ENCODE peak calls at places on chromosomes 16 and 17, in five cellular contexts. Q, K, V, P and T are unnamed samples.
A peak's percentile ranks its signal among the peaks of the same experiment; 100 is the strongest.

GRCh38 chr17:82979718-82980117 is 99.7 kb upstream of the METRNL start:
- DNase-seq in Q (no peak), K (no peak), P (no peak), V (no peak), T (no peak)

GRCh38 chr17:31310260-31310659 is 3.6 kb downstream of the EVI2B start:
- DNase-seq in P (no peak), V (no peak), Q (peak; percentile 56), K (no peak), T (no peak)

GRCh38 chr16:30853758-30854157 is 40.1 kb downstream of the BCL7C start:
- DNase-seq in Q (no peak), V (no peak), P (no peak), K (no peak), T (no peak)

GRCh38 chr17:77398274-77398673 is 257.5 kb downstream of the SEC14L1 start:
- DNase-seq in P (no peak), V (no peak), K (no peak), Q (no peak), T (no peak)

GRCh38 chr17:62737513-62737912 is 70.6 kb downstream of the MARCHF10 start:
- DNase-seq in Q (peak; percentile 67), V (no peak), K (no peak), P (no peak), T (no peak)

GRCh38 chr17:78805301-78805700 is 23.2 kb upstream of the CYTH1 start:
- DNase-seq in K (no peak), P (peak; percentile 32), Q (peak; percentile 53), V (no peak), T (no peak)

GRCh38 chr17:39165178-39165843 is 650 bp downstream of the ARL5C start:
- DNase-seq in V (no peak), P (no peak), Q (no peak), K (no peak), T (no peak)

GRCh38 chr16:1413684-1414531 is 596 bp downstream of the UNKL start:
- DNase-seq in V (peak; percentile 80), P (peak; percentile 67), Q (peak; percentile 86), K (peak; percentile 54), T (no peak)

GRCh38 chr17:81039854-81040758 is 5.2 kb downstream of the BAIAP2 start:
- DNase-seq in V (no peak), K (peak; percentile 39), Q (no peak), P (no peak), T (no peak)

GRCh38 chr16:66342294-66342900 is 24.1 kb upstream of the CDH5 start:
- DNase-seq in K (no peak), P (no peak), Q (peak; percentile 19), V (peak; percentile 45), T (no peak)

GRCh38 chr16:2532494-2533141 is 1.4 kb upstream of the CEMP1 start:
- DNase-seq in Q (peak; percentile 83), V (peak; percentile 91), K (peak; percentile 52), P (peak; percentile 91), T (no peak)

GRCh38 chr16:52393448-52393847 is 153.5 kb downstream of the TOX3 start:
- DNase-seq in P (no peak), V (no peak), Q (no peak), K (no peak), T (no peak)

GRCh38 chr16:64738321-64738960 is 383.4 kb downstream of the CDH11 start:
- DNase-seq in Q (no peak), P (no peak), V (no peak), K (peak; percentile 45), T (no peak)

GRCh38 chr17:76408037-76408849 is 23.8 kb downstream of the SPHK1 start:
- DNase-seq in P (peak; percentile 77), Q (peak; percentile 75), K (peak; percentile 39), V (peak; percentile 79), T (no peak)

GRCh38 chr17:30238003-30238344 is 2.5 kb upstream of the SLC6A4 start:
- DNase-seq in P (no peak), K (no peak), Q (no peak), V (no peak), T (no peak)

GRCh38 chr16:49755716-49756115 is 100.2 kb downstream of the ZNF423 start:
- DNase-seq in V (no peak), K (no peak), P (no peak), Q (no peak), T (no peak)

GRCh38 chr16:22161999-22162657 is at the start of gene SDR42E2:
- DNase-seq in Q (no peak), K (no peak), P (peak; percentile 38), V (peak; percentile 61), T (no peak)

GRCh38 chr17:38943607-38944006 is 18.2 kb downstream of the LASP1NB start:
- DNase-seq in P (no peak), Q (peak; percentile 65), V (no peak), K (peak; percentile 11), T (no peak)

GRCh38 chr16:1493746-1494094 is 560 bp downstream of the TELO2 start:
- DNase-seq in Q (no peak), K (no peak), V (peak; percentile 35), P (no peak), T (no peak)

DNA sequence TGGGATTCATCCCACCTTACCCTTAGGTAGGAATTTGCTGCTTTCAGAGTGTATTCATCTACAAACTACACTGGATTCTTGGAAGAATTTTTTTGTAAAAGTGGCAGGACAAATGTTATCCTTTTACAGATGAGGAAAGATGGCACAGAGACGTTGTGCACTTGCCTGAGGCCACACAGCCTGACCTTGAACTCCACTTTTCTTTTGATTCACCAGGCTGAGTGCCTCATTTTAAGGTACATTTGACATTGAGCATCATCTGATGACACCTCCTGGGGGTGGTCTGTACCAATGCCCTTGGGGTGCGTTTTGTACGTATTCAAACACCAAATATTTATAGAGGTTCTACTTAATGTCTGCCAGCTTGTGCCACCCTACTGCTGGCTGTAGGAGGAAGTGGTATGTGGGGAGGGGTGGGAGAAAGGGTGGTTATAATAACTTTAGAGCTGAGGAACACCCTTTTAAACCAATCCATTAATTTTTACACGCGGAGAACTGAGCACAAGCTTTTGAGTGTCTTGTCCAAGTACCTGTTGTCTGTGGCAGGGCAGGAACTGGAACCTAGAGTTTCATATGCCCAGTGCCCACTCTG is 29.1 kb downstream of the HS3ST3B1 start:
- DNase-seq in Q (no peak), P (no peak), K (no peak), V (no peak), T (no peak)
- H3K4me3 ChIP-seq in Q (no peak overlapping the region), P (no peak overlapping the region), K (no peak overlapping the region), V (no peak overlapping the region), T (no peak overlapping the region)

GRCh38 chr16:73058221-73058615 is 10.3 kb upstream of the ZFHX3 start:
- DNase-seq in K (no peak), Q (peak; percentile 70), V (peak; percentile 80), P (peak; percentile 58), T (no peak)
- H3K4me3 ChIP-seq in K (no peak overlapping the region), Q (peak overlapping the region; percentile 54), V (peak overlapping the region; percentile 86), P (peak overlapping the region; percentile 93), T (peak overlapping the region; percentile 29)

GRCh38 chr16:4008116-4008515 is 108.1 kb downstream of the ADCY9 start:
- DNase-seq in V (no peak), P (no peak), Q (no peak), K (no peak), T (no peak)
- H3K4me3 ChIP-seq in V (no peak overlapping the region), P (no peak overlapping the region), Q (no peak overlapping the region), K (no peak overlapping the region), T (no peak overlapping the region)

GRCh38 chr17:20852541-20853370 is 190.1 kb downstream of the USP22 start:
- DNase-seq in Q (peak; percentile 13), P (peak; percentile 14), K (peak; percentile 13), V (peak; percentile 56), T (peak; percentile 26)
- H3K4me3 ChIP-seq in Q (no peak overlapping the region), P (peak overlapping the region; percentile 25), K (no peak overlapping the region), V (peak overlapping the region; percentile 46), T (peak overlapping the region; percentile 42)

GRCh38 chr17:50268040-50268439 is 6.2 kb upstream of the TMEM92 start:
- DNase-seq in P (peak; percentile 3), K (no peak), V (peak; percentile 3), Q (no peak), T (no peak)

GRCh38 chr17:50265690-50266306 is 8.5 kb upstream of the TMEM92 start:
- DNase-seq in P (no peak), K (peak; percentile 48), V (peak; percentile 34), Q (no peak), T (no peak)

GRCh38 chr17:50267074-50267841 is 7.0 kb upstream of the TMEM92 start:
- DNase-seq in K (peak; percentile 57), Q (no peak), V (peak; percentile 42), P (peak; percentile 4), T (no peak)

GRCh38 chr17:50265212-50265611 is 9.1 kb upstream of the TMEM92 start:
- DNase-seq in V (peak; percentile 2), P (no peak), Q (no peak), K (no peak), T (no peak)

GRCh38 chr17:50266384-50267073 is 7.7 kb upstream of the TMEM92 start:
- DNase-seq in K (peak; percentile 85), Q (no peak), V (peak; percentile 76), P (peak; percentile 39), T (no peak)
- H3K4me3 ChIP-seq in K (no peak overlapping the region), Q (no peak overlapping the region), V (no peak overlapping the region), P (no peak overlapping the region), T (no peak overlapping the region)

DNA sequence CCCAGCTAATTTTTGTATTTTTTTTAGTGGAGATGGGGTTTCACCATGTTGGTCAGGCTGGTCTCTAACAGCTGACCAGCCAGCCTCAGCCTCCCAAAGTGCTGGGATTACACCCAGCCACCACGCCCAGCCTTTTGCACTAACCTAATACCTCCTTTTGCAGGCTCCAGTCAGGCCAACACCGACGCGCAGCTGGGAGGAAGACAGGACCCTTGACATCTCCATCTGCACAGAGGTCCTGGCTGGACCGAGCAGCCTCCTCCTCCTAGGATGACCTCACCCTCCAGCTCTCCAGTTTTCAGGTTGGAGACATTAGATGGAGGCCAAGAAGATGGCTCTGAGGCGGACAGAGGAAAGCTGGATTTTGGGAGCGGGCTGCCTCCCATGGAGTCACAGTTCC is 2.0 kb downstream of the TRPV2 start:
- DNase-seq in V (no peak), P (no peak), K (no peak), Q (no peak), T (no peak)
- H3K4me3 ChIP-seq in V (no peak overlapping the region), P (no peak overlapping the region), K (no peak overlapping the region), Q (peak overlapping the region; percentile 92), T (no peak overlapping the region)

GRCh38 chr16:11681526-11681925 is 13.3 kb downstream of the SNN start:
- DNase-seq in Q (peak; percentile 44), V (no peak), K (no peak), P (peak; percentile 56), T (no peak)
- H3K4me3 ChIP-seq in Q (no peak overlapping the region), V (no peak overlapping the region), K (no peak overlapping the region), P (no peak overlapping the region), T (no peak overlapping the region)

DNA sequence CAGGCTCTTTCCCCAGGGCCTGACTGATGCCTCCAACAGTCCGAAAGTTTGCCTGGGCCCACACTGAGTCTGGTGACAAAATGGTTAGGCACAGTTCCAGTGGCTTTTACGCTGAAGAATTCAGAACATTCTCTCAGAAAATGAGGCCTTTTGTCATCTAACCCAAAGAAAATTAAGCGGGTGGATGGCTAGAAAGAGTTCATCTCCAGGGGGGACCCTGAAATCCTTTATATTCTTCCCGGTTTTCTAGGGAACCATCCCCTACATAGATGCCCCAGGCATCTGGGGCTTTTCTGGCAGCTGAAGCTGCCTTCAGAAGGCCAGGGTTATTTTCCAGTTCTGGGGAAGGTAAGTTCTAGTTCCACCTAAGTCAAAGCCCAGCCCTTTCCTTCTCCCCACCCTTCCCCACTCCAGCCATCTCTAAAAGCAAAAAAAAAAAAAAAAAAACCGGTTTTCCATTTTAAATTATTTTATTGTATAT is 2.2 kb downstream of the RASD1 start:
- DNase-seq in P (no peak), V (no peak), Q (no peak), K (no peak), T (no peak)
- H3K4me3 ChIP-seq in P (no peak overlapping the region), V (no peak overlapping the region), Q (no peak overlapping the region), K (no peak overlapping the region), T (no peak overlapping the region)

GRCh38 chr16:54284319-54284930 is 2.2 kb downstream of the IRX3 start:
- DNase-seq in V (peak; percentile 66), K (no peak), Q (no peak), P (peak; percentile 15), T (no peak)
- H3K4me3 ChIP-seq in V (peak overlapping the region; percentile 24), K (no peak overlapping the region), Q (no peak overlapping the region), P (peak overlapping the region; percentile 18), T (peak overlapping the region; percentile 22)